ENCODE peak calls at places on chromosomes 7 and 10, in six cellular contexts. U is CD8-positive, alpha-beta memory T cell; M is colonic mucosa; O is CD8-positive, alpha-beta T cell; E is pancreas; H is RWPE1. A is an unnamed sample.

GRCh38 chr10:73827346-73828089 is 16.1 kb upstream of the NDST2 start:
- DNase-seq in U (no peak), E (no peak), H (peak), O (no peak), M (no peak), A (no peak)

GRCh38 chr7:97126483-97127171 is 9.1 kb downstream of the SDHAF3 start:
- DNase-seq in M (no peak), O (no peak), U (no peak), H (no peak), E (no peak), A (no peak)

GRCh38 chr10:79022565-79023488 is 45.9 kb upstream of the ZMIZ1 start:
- DNase-seq in O (no peak), U (no peak), E (no peak), H (peak), M (no peak), A (no peak)

GRCh38 chr7:5491251-5492044 is 67.8 kb upstream of the TNRC18 start:
- DNase-seq in E (no peak), H (no peak), O (no peak), M (no peak), U (no peak), A (no peak)

GRCh38 chr7:40544932-40545331 is 410.1 kb downstream of the SUGCT start:
- DNase-seq in H (no peak), O (no peak), U (no peak), M (no peak), E (no peak), A (no peak)

GRCh38 chr7:137687556-137688280 is 159.1 kb downstream of the DGKI start:
- DNase-seq in O (no peak), H (no peak), E (no peak), M (no peak), U (no peak), A (no peak)

GRCh38 chr7:18402488-18403183 is 92.9 kb upstream of the HDAC9 start:
- DNase-seq in H (peak), O (no peak), M (no peak), E (no peak), U (no peak), A (peak)

GRCh38 chr7:148483515-148483914 is 107.1 kb upstream of the C7orf33 start:
- DNase-seq in E (no peak), M (no peak), U (no peak), H (no peak), O (no peak), A (no peak)

GRCh38 chr7:42913591-42913990 is 1.7 kb upstream of the C7orf25 start:
- DNase-seq in M (no peak), U (no peak), H (no peak), O (no peak), E (no peak), A (no peak)

GRCh38 chr7:145633513-145633912 is 483.1 kb upstream of the CNTNAP2 start:
- DNase-seq in U (no peak), O (no peak), E (no peak), M (no peak), H (no peak), A (no peak)

GRCh38 chr7:106486331-106486730 is 174.6 kb downstream of the CCDC71L start:
- DNase-seq in H (peak), E (no peak), O (no peak), U (no peak), M (no peak), A (no peak)

DNA sequence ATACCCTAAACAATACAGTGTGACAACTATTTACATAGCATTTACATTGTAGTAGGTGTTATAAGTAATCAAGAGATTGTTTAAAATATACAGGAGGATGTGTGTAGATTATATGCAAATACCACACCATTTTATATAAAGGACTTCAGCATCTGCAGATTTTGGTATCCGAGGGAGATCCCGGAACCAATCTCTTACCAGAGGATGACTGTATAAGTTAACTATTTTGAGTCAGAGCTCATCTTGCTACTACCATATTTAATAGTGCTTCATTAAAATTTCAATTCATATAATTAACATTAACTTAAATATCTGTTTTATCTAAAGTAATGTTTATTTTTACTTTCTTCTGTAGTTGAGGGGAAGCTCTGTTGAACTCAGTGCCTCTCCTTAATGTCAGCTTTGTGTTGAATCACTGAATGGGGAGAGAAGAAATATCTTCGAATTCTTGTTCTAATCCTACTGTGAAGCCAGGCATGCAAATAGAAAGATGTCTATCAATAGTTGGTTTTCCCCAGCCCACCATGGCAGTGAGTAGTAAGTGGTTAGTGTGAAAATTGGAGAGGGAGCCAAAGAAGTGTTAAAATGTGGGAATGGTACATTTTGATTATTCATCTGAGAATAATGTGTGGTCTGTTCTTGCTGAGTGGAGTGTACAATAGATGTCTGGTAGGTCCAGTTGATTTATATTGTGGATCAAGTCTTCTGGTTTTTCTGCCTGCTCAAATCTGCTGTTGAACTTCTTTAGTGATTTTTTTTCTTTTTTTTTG is 90.1 kb upstream of the CYP26C1 start:
- DNase-seq in H (no peak), M (no peak), O (no peak), U (no peak), E (no peak), A (no peak)
- H3K27ac ChIP-seq in H (no peak), M (no peak), O (no peak), U (no peak), E (no peak), A (no peak)

GRCh38 chr7:34070486-34071323 is 165.4 kb downstream of the BMPER start:
- DNase-seq in M (no peak), U (no peak), O (no peak), H (no peak), E (no peak), A (no peak)

GRCh38 chr7:34067406-34067805 is 162.1 kb downstream of the BMPER start:
- DNase-seq in U (no peak), O (no peak), H (no peak), E (no peak), M (no peak), A (no peak)

GRCh38 chr7:34066968-34067367 is 161.6 kb downstream of the BMPER start:
- DNase-seq in U (no peak), O (no peak), E (no peak), H (no peak), M (no peak), A (no peak)

GRCh38 chr7:34066411-34066810 is 161.1 kb downstream of the BMPER start:
- DNase-seq in O (no peak), H (no peak), E (no peak), M (no peak), U (no peak), A (no peak)

GRCh38 chr7:34069676-34070075 is 164.3 kb downstream of the BMPER start:
- DNase-seq in E (no peak), O (no peak), M (no peak), U (no peak), H (no peak), A (no peak)
- H3K27ac ChIP-seq in E (no peak), O (no peak), M (no peak), U (no peak), H (no peak), A (no peak)

GRCh38 chr10:107336061-107336460 is 171.6 kb upstream of the SORCS1 start:
- DNase-seq in M (no peak), H (no peak), O (no peak), U (no peak), E (no peak), A (no peak)
- H3K27ac ChIP-seq in M (no peak), H (no peak), O (no peak), U (no peak), E (no peak), A (no peak)

DNA sequence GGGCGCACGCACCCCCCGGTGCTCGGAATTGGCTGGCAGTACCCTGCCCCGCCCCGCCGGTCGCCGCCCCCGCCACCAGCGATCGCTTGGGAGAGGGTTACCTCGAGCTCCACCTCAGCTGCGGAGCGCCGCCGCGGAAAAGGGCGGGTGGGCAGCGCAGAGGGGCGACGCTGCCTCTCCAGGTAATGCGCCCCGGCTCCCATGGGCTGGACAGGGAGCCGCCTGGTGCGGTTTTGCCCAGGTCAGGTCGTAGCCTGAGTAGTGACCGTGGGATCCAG is 1.3 kb downstream of the PFKFB3 start:
- DNase-seq in U (peak), H (peak), O (peak), E (peak), M (peak), A (no peak)
- H3K27ac ChIP-seq in U (no peak), H (peak), O (no peak), E (no peak), M (peak), A (peak)

DNA sequence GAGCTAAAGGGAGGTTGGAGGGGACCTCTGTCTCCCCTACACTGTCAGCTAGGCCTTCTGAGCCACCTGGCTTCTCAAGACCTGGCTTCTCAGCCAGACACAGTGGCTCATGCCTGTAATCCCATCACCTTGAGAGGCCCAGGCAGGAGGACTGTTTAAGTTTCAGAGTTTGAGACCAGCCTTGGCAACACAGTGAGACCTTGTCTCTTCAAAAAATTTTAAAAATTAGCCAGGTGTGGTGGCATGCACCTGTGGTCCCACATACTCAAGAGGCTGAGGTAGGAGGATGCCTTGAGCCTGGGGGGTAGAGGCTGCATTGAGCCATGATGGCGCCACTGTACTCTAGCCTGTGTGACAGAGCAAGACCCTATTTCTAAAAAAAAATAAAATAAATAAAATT is 33.1 kb downstream of the PIP4K2A start:
- DNase-seq in H (no peak), O (no peak), U (no peak), M (no peak), E (no peak), A (no peak)
- H3K27ac ChIP-seq in H (peak), O (peak), U (peak), M (peak), E (no peak), A (peak)

GRCh38 chr10:103111031-103111917 is 81.8 kb downstream of the NT5C2 start:
- DNase-seq in M (no peak), E (no peak), O (no peak), U (no peak), H (no peak), A (no peak)
- H3K27ac ChIP-seq in M (no peak), E (no peak), O (no peak), U (no peak), H (no peak), A (no peak)

GRCh38 chr10:9289811-9290210 is 1235.3 kb downstream of the GATA3 start:
- DNase-seq in O (no peak), E (no peak), M (no peak), U (no peak), H (no peak), A (no peak)

GRCh38 chr10:9285698-9286097 is 1231.2 kb downstream of the GATA3 start:
- DNase-seq in E (no peak), M (no peak), O (no peak), U (no peak), H (no peak), A (no peak)
- H3K27ac ChIP-seq in E (no peak), M (no peak), O (no peak), U (no peak), H (no peak), A (no peak)

GRCh38 chr7:27101906-27102577 is 441 bp downstream of the HOXA2 start:
- DNase-seq in U (no peak), H (no peak), O (no peak), M (peak), E (no peak), A (no peak)
- H3K27ac ChIP-seq in U (no peak), H (no peak), O (no peak), M (peak), E (no peak), A (peak)

A was measured in AG04450.